ENCODE peak calls at places on chromosomes 6 and 20, in nine cellular contexts. B, Y, P, W, M, G, S, H and D are unnamed samples.
A peak's percentile ranks its signal among the peaks of the same experiment; 100 is the strongest.

GRCh38 chr6:127022297-127022696 is 96.2 kb upstream of the RSPO3 start:
- DNase-seq in B (no peak), G (no peak), H (peak; percentile 25), W (no peak), Y (no peak), P (no peak), S (no peak), M (peak; percentile 13), D (no peak)

GRCh38 chr6:157929765-157930319 is 51.8 kb upstream of the SYNJ2 start:
- DNase-seq in H (no peak), W (no peak), G (no peak), Y (no peak), P (no peak), S (no peak), M (no peak), B (no peak), D (no peak)

GRCh38 chr20:61722146-61722678 is 343.5 kb downstream of the TAF4 start:
- DNase-seq in B (no peak), P (peak; percentile 78), Y (no peak), W (no peak), M (no peak), S (no peak), G (no peak), H (no peak), D (no peak)

GRCh38 chr6:32554269-32554919 is 24.3 kb upstream of the HLA-DRB5 start:
- DNase-seq in S (no peak), Y (no peak), M (no peak), B (no peak), H (no peak), G (no peak), W (no peak), P (peak; percentile 5), D (no peak)

GRCh38 chr6:154614101-154614500 is 103.6 kb upstream of the CNKSR3 start:
- DNase-seq in S (no peak), P (no peak), W (peak; percentile 89), Y (no peak), B (no peak), H (no peak), G (no peak), M (no peak), D (no peak)

GRCh38 chr6:44264154-44265002 is 973 bp downstream of the NFKBIE start:
- DNase-seq in S (no peak), P (no peak), H (no peak), Y (no peak), W (no peak), G (no peak), B (no peak), M (peak; percentile 40), D (no peak)

GRCh38 chr6:125984311-125984710 is 2.0 kb upstream of the TRMT11 start:
- DNase-seq in P (no peak), Y (no peak), W (no peak), H (no peak), B (no peak), G (no peak), M (peak; percentile 94), S (no peak), D (no peak)

GRCh38 chr6:11589261-11589660 is 51.7 kb downstream of the TMEM170B start:
- DNase-seq in Y (no peak), M (no peak), S (no peak), W (peak; percentile 28), G (no peak), H (no peak), P (no peak), B (no peak), D (no peak)

GRCh38 chr6:138538390-138539031 is 39.2 kb upstream of the NHSL1 start:
- DNase-seq in P (no peak), Y (no peak), B (no peak), M (no peak), G (no peak), S (no peak), W (no peak), H (no peak), D (no peak)

GRCh38 chr20:7792131-7792869 is 148.0 kb downstream of the HAO1 start:
- DNase-seq in G (no peak), Y (no peak), M (no peak), B (no peak), S (no peak), H (no peak), P (no peak), W (no peak), D (no peak)

GRCh38 chr6:157551041-157551832 is 170.2 kb downstream of the ZDHHC14 start:
- DNase-seq in S (no peak), P (no peak), M (no peak), Y (peak; percentile 22), H (no peak), G (no peak), W (no peak), B (peak; percentile 56), D (peak; percentile 45)

GRCh38 chr6:136963259-136963658 is 41.2 kb downstream of the SLC35D3 start:
- DNase-seq in S (no peak), H (no peak), W (no peak), Y (no peak), M (peak; percentile 18), B (no peak), G (no peak), P (peak; percentile 76), D (no peak)

GRCh38 chr20:37882961-37883712 is 19.8 kb upstream of the VSTM2L start:
- DNase-seq in B (no peak), M (no peak), H (no peak), S (no peak), P (no peak), G (no peak), Y (no peak), W (no peak), D (no peak)

GRCh38 chr6:111750753-111751684 is 122.2 kb downstream of the FYN start:
- DNase-seq in Y (no peak), H (no peak), G (no peak), W (peak; percentile 83), M (peak; percentile 64), B (peak; percentile 73), S (no peak), P (no peak), D (no peak)

GRCh38 chr20:11266571-11266970 is 592.8 kb upstream of the JAG1 start:
- DNase-seq in M (peak; percentile 66), Y (no peak), W (peak; percentile 90), P (no peak), G (no peak), B (no peak), H (no peak), S (no peak), D (peak; percentile 36)

GRCh38 chr6:33271608-33272357 is at the start of the genes RPS18 and VPS52:
- DNase-seq in Y (peak; percentile 99), G (peak; percentile 98), B (peak; percentile 96), M (peak; percentile 99), P (peak; percentile 100), H (peak; percentile 97), S (peak; percentile 99), W (peak; percentile 99), D (peak; percentile 88)

GRCh38 chr6:15911753-15912504 is 217.0 kb upstream of the MYLIP start:
- DNase-seq in W (no peak), B (peak; percentile 70), P (no peak), H (no peak), M (no peak), S (no peak), G (no peak), Y (no peak), D (no peak)

GRCh38 chr6:109483744-109484075 is 691 bp upstream of the ZBTB24 start:
- DNase-seq in B (no peak), Y (peak; percentile 6), M (no peak), G (no peak), S (no peak), W (peak; percentile 39), H (no peak), P (no peak), D (no peak)

GRCh38 chr20:13492001-13492480 is 146.7 kb downstream of the TASP1 start:
- DNase-seq in G (peak; percentile 83), P (peak; percentile 1), S (peak; percentile 68), Y (no peak), W (no peak), H (no peak), B (peak; percentile 65), M (no peak), D (peak; percentile 47)

GRCh38 chr6:13453771-13454251 is 33.6 kb downstream of the GFOD1 start:
- DNase-seq in G (no peak), P (no peak), W (peak; percentile 77), B (peak; percentile 21), H (no peak), M (peak; percentile 47), Y (peak; percentile 80), S (no peak), D (peak; percentile 29)
- H3K4me1 ChIP-seq in G (peaks cover 26% of the 10 kb centered on the region), P (peaks cover 16% of the 10 kb centered on the region), W (peaks cover 16% of the 10 kb centered on the region), B (no peaks in the 10 kb centered on the region), H (peaks cover 14% of the 10 kb centered on the region), M (no peaks in the 10 kb centered on the region), Y (peaks cover 34% of the 10 kb centered on the region), S (peaks cover 5% of the 10 kb centered on the region), D (peaks cover 22% of the 10 kb centered on the region)

GRCh38 chr6:10479939-10480700 is 41.0 kb upstream of the GCNT2 start:
- DNase-seq in G (no peak), H (no peak), P (no peak), Y (no peak), W (no peak), B (no peak), S (no peak), M (no peak), D (peak; percentile 8)

GRCh38 chr6:10481101-10481500 is 40.0 kb upstream of the GCNT2 start:
- DNase-seq in Y (no peak), B (no peak), P (no peak), G (no peak), W (no peak), S (no peak), M (no peak), H (no peak), D (peak; percentile 39)

GRCh38 chr6:10485406-10485805 is 35.7 kb upstream of the GCNT2 start:
- DNase-seq in P (no peak), W (no peak), G (no peak), H (no peak), S (no peak), Y (no peak), B (no peak), M (no peak), D (no peak)

GRCh38 chr6:10486215-10486614 is 34.9 kb upstream of the GCNT2 start:
- DNase-seq in S (no peak), Y (no peak), H (no peak), W (no peak), M (no peak), G (no peak), P (no peak), B (no peak), D (peak; percentile 16)

GRCh38 chr6:10482636-10483257 is 38.4 kb upstream of the GCNT2 start:
- DNase-seq in S (no peak), G (no peak), H (no peak), B (no peak), P (no peak), W (no peak), Y (no peak), M (no peak), D (no peak)
- H3K4me1 ChIP-seq in S (no peaks in the 10 kb centered on the region), G (no peaks in the 10 kb centered on the region), H (no peaks in the 10 kb centered on the region), B (no peaks in the 10 kb centered on the region), P (no peaks in the 10 kb centered on the region), W (no peaks in the 10 kb centered on the region), Y (peaks cover 10% of the 10 kb centered on the region), M (no peaks in the 10 kb centered on the region), D (peaks cover 11% of the 10 kb centered on the region)

GRCh38 chr20:5039889-5040288 is 38.6 kb upstream of the SLC23A2 start:
- DNase-seq in G (no peak), S (no peak), H (no peak), P (no peak), M (no peak), B (no peak), W (no peak), Y (no peak), D (no peak)
- H3K4me1 ChIP-seq in G (no peaks in the 10 kb centered on the region), S (no peaks in the 10 kb centered on the region), H (peaks cover 5% of the 10 kb centered on the region), P (no peaks in the 10 kb centered on the region), M (no peaks in the 10 kb centered on the region), B (no peaks in the 10 kb centered on the region), W (no peaks in the 10 kb centered on the region), Y (no peaks in the 10 kb centered on the region), D (no peaks in the 10 kb centered on the region)

GRCh38 chr6:142870787-142871371 is 74.1 kb downstream of the HIVEP2 start:
- DNase-seq in Y (no peak), P (no peak), M (no peak), B (no peak), G (no peak), S (no peak), W (no peak), H (no peak), D (no peak)
- H3K4me1 ChIP-seq in Y (peaks cover 24% of the 10 kb centered on the region), P (peaks cover 74% of the 10 kb centered on the region), M (peaks cover 30% of the 10 kb centered on the region), B (peaks cover 21% of the 10 kb centered on the region), G (peaks cover 28% of the 10 kb centered on the region), S (no peaks in the 10 kb centered on the region), W (peaks cover 41% of the 10 kb centered on the region), H (peaks cover 44% of the 10 kb centered on the region), D (peaks cover 71% of the 10 kb centered on the region)